ENCODE peak calls at places on chromosomes 7 and 10, in five cellular contexts. P is fibroblast of mammary gland, K is upper lobe of right lung, T is astrocyte, L is upper lobe of left lung. O is an unnamed sample.

GRCh38 chr7:7438851-7439250 is 96.8 kb downstream of the COL28A1 start:
- DNase-seq in K (no peak), P (peak), L (no peak), T (peak), O (peak)

GRCh38 chr10:5560844-5561703 is 36.3 kb downstream of the CALML3 start:
- DNase-seq in K (peak), L (peak), T (no peak), P (no peak), O (no peak)

GRCh38 chr7:22302951-22303423 is 54.0 kb downstream of the RAPGEF5 start:
- DNase-seq in T (no peak), P (peak), K (no peak), L (no peak), O (no peak)

GRCh38 chr7:92836489-92837213 is at the start of gene CDK6:
- DNase-seq in P (peak), L (peak), T (peak), K (peak), O (peak)

GRCh38 chr10:113424304-113424721 is 128.5 kb upstream of the HABP2 start:
- DNase-seq in P (peak), T (no peak), K (no peak), L (no peak), O (no peak)

GRCh38 chr10:12981570-12981969 is 19.9 kb downstream of the CCDC3 start:
- DNase-seq in K (no peak), T (peak), P (peak), L (no peak), O (no peak)

GRCh38 chr10:77291596-77292505 is 345.8 kb downstream of the KCNMA1 start:
- DNase-seq in P (peak), T (no peak), L (no peak), K (no peak), O (no peak)

GRCh38 chr10:110426294-110427153 is 71.2 kb upstream of the DUSP5 start:
- DNase-seq in P (peak), L (no peak), T (peak), K (peak), O (peak)

GRCh38 chr10:29471483-29471859 is 163.3 kb downstream of the SVIL start:
- DNase-seq in K (no peak), L (no peak), P (peak), T (peak), O (no peak)

GRCh38 chr10:21021843-21022594 is 124.9 kb upstream of the NEBL start:
- DNase-seq in K (no peak), P (no peak), L (no peak), T (no peak), O (peak)

GRCh38 chr10:123858039-123858740 is 33.4 kb downstream of the CPXM2 start:
- DNase-seq in T (no peak), L (no peak), K (no peak), P (peak), O (no peak)

GRCh38 chr7:104160375-104160774 is 47.4 kb downstream of the ORC5 start:
- DNase-seq in K (no peak), L (no peak), P (peak), T (no peak), O (no peak)

GRCh38 chr7:105829681-105830322 is 46.6 kb downstream of the ATXN7L1 start:
- DNase-seq in K (no peak), L (no peak), T (no peak), P (no peak), O (no peak)

GRCh38 chr10:71763352-71764127 is 9.8 kb downstream of the VSIR start:
- DNase-seq in T (no peak), L (no peak), P (peak), K (no peak), O (no peak)

GRCh38 chr10:36351159-36351558 is 709.1 kb upstream of the FZD8 start:
- DNase-seq in L (no peak), P (no peak), K (no peak), T (no peak), O (no peak)

GRCh38 chr10:98344589-98345038 is 70.4 kb downstream of the PYROXD2 start:
- DNase-seq in T (peak), K (no peak), L (peak), P (peak), O (no peak)

GRCh38 chr7:29564455-29565185 is 985 bp downstream of the PRR15 start:
- DNase-seq in P (peak), T (peak), L (peak), K (peak), O (no peak)

GRCh38 chr7:47232751-47233412 is 349.0 kb downstream of the TNS3 start:
- DNase-seq in K (no peak), L (no peak), P (no peak), T (no peak), O (no peak)

GRCh38 chr10:126646101-126646500 is 24.4 kb downstream of the C10orf90 start:
- DNase-seq in P (peak), L (no peak), K (no peak), T (peak), O (no peak)

GRCh38 chr10:132104471-132105301 is 38.9 kb downstream of the JAKMIP3 start:
- DNase-seq in L (peak), P (no peak), K (peak), T (no peak), O (no peak)

GRCh38 chr7:29854257-29854938 is 48.1 kb downstream of the WIPF3 start:
- DNase-seq in L (peak), P (peak), T (peak), K (no peak), O (no peak)

GRCh38 chr7:81672872-81673271 is 97.0 kb downstream of the HGF start:
- DNase-seq in P (no peak), K (no peak), L (no peak), T (no peak), O (no peak)

GRCh38 chr7:2619120-2619519 is 12.7 kb upstream of the TTYH3 start:
- DNase-seq in T (peak), L (no peak), K (no peak), P (peak), O (no peak)

GRCh38 chr10:36187382-36188042 is 545.4 kb upstream of the FZD8 start:
- DNase-seq in P (no peak), K (no peak), L (no peak), T (no peak), O (no peak)

GRCh38 chr10:97812696-97813095 is 36.9 kb upstream of the GOLGA7B start:
- DNase-seq in K (no peak), L (no peak), T (no peak), P (no peak), O (no peak)

GRCh38 chr7:2545746-2546425 is 9.4 kb downstream of the BRAT1 start:
- DNase-seq in P (no peak), T (no peak), K (peak), L (peak), O (no peak)

GRCh38 chr7:32266932-32267475 is 196.8 kb upstream of the PDE1C start:
- DNase-seq in L (no peak), T (no peak), P (no peak), K (no peak), O (no peak)
- TF ChIP-seq CTCF in L (no peak), T (no peak), P (no peak), K (no peak), O (no peak)

GRCh38 chr10:33327750-33328149 is 6.7 kb downstream of the NRP1 start:
- DNase-seq in T (peak), P (no peak), K (no peak), L (no peak), O (no peak)

GRCh38 chr10:33329178-33329577 is 5.3 kb downstream of the NRP1 start:
- DNase-seq in T (no peak), K (no peak), L (no peak), P (no peak), O (no peak)

GRCh38 chr10:33328253-33328652 is 6.2 kb downstream of the NRP1 start:
- DNase-seq in T (no peak), K (no peak), P (no peak), L (no peak), O (no peak)

GRCh38 chr10:33326897-33327296 is 7.6 kb downstream of the NRP1 start:
- DNase-seq in K (no peak), P (peak), L (no peak), T (no peak), O (no peak)

DNA sequence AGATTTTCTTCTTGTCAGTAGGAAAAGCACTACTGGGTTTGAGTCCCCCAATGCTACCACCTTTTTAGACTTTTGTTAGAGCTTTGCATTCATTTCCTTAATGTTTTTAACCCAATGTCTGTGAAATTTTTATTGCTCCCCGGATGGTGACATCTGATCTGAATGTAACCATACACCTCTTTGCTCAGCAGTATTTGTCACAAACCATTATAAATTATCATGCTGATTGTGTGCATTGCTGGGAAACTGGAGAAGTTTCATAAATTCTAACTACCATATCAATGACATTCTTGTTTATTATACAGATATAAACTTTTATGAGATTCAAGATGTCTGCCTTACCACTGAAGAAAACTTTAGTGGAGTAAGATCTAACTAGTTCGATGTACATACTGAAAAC is 8.5 kb downstream of the NRP1 start:
- DNase-seq in K (no peak), L (no peak), P (no peak), T (peak), O (no peak)
- H3K4me3 ChIP-seq in K (no peak), L (peak), P (no peak), T (no peak), O (no peak)

DNA sequence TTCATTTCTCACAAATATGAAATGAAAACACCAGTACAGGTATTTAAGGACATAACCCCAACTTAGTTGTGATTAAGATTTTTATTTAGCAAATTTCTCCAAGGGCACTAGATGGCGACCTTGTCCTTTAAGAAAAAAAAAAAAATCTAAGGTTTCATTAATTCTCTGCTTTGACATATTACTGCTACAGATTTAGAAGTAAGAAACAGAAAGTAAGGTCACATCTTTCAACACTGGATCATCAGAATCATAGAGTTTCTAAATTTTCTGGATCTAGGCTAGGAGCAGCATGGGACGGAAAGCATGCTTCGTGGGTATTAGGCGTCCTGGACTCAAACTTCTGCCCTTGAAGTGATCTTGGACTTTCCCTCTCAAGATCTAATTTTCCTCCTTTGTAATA is 85.5 kb upstream of the PRKG1 start:
- DNase-seq in T (no peak), L (no peak), K (no peak), P (peak), O (peak)
- TF ChIP-seq CTCF in T (peak), L (peak), K (peak), P (peak), O (peak)

DNA sequence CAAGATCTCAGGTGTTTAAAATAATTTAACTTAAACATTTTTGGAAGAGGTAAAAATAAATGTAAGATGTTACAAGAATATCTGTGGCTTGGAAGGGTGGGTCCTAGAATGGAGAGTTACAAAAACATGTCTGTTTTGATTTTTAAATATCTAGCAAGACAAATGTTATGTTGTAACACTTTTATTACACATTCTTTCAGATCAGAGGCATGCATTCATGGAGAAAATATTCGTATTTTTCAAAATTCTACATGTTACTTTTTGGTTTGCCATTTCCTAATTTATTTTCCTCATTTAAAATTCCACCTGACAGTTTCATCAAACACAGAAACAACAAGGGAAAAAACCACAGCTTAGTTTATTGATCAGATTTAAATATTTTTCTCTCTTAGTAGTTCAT is 10.0 kb downstream of the WBP1L start:
- DNase-seq in L (no peak), T (no peak), P (no peak), K (no peak), O (no peak)
- H3K4me3 ChIP-seq in L (no peak), T (no peak), P (no peak), K (no peak), O (no peak)

GRCh38 chr10:61897671-61898434 is 3.6 kb upstream of the ARID5B start:
- DNase-seq in L (peak), T (peak), K (no peak), P (peak), O (peak)
- TF ChIP-seq CTCF in L (peak), T (peak), K (peak), P (peak), O (peak)

O was measured in GM12865.